ENCODE peak calls at places on chromosome X, in five cellular contexts. J, M, W, A and Z are unnamed samples.
A peak's percentile ranks its signal among the peaks of the same experiment; 100 is the strongest.

GRCh38 chrX:49988128-49988527 is 65.7 kb downstream of the CLCN5 start:
- DNase-seq in J (no peak), M (no peak), W (no peak), A (peak; percentile 18), Z (no peak)

GRCh38 chrX:916235-916609 is 285.6 kb downstream of the SHOX start:
- DNase-seq in J (peak; percentile 1), M (no peak), W (no peak), A (no peak), Z (no peak)

GRCh38 chrX:17706676-17707075 is 30.6 kb upstream of the SCML1 start:
- DNase-seq in J (peak; percentile 80), M (no peak), W (peak; percentile 73), A (peak; percentile 43), Z (peak; percentile 37)

GRCh38 chrX:106932960-106933537 is 12.8 kb downstream of the CLDN2 start:
- DNase-seq in J (peak; percentile 54), M (no peak), W (peak; percentile 71), A (no peak), Z (no peak)

GRCh38 chrX:100829730-100830129 is 9.5 kb downstream of the CSTF2 start:
- DNase-seq in J (peak; percentile 74), M (no peak), W (peak; percentile 25), A (peak; percentile 57), Z (peak; percentile 10)

GRCh38 chrX:35809816-35810215 is 11.7 kb downstream of the MAGEB16 start:
- DNase-seq in J (no peak), M (no peak), W (no peak), A (no peak), Z (no peak)

GRCh38 chrX:23554304-23554703 is 113.0 kb upstream of the PRDX4 start:
- DNase-seq in J (peak; percentile 75), M (peak; percentile 9), W (peak; percentile 71), A (peak; percentile 68), Z (peak; percentile 60)

GRCh38 chrX:135931644-135932487 is 38.4 kb downstream of the SAGE1 start:
- DNase-seq in J (peak; percentile 45), M (peak; percentile 1), W (peak; percentile 39), A (peak; percentile 64), Z (peak; percentile 16)

GRCh38 chrX:147917700-147918694 is 6.3 kb downstream of the FMR1 start:
- DNase-seq in J (peak; percentile 41), M (no peak), W (peak; percentile 21), A (no peak), Z (peak; percentile 48)

GRCh38 chrX:38754102-38754790 is 47.0 kb upstream of the MID1IP1 start:
- DNase-seq in J (peak; percentile 73), M (peak; percentile 6), W (peak; percentile 75), A (peak; percentile 68), Z (peak; percentile 64)

GRCh38 chrX:127302841-127303240 is 483.3 kb downstream of the PRR32 start:
- DNase-seq in J (no peak), M (no peak), W (no peak), A (no peak), Z (no peak)

GRCh38 chrX:31331928-31332327 is 260.1 kb upstream of the FTHL17 start:
- DNase-seq in J (peak; percentile 68), M (no peak), W (no peak), A (no peak), Z (no peak)

GRCh38 chrX:33082371-33082770 is 129.0 kb downstream of the DMD start:
- DNase-seq in J (no peak), M (no peak), W (no peak), A (no peak), Z (no peak)

GRCh38 chrX:10022580-10023245 is 55.6 kb downstream of the CLDN34 start:
- DNase-seq in J (peak; percentile 87), M (peak; percentile 54), W (peak; percentile 90), A (no peak), Z (peak; percentile 68)

GRCh38 chrX:149682031-149682430 is 29.8 kb upstream of the MAGEA11 start:
- DNase-seq in J (no peak), M (no peak), W (no peak), A (no peak), Z (no peak)

GRCh38 chrX:72029473-72030411 is 102.0 kb downstream of the RTL5 start:
- DNase-seq in J (peak; percentile 73), M (peak; percentile 65), W (peak; percentile 85), A (peak; percentile 93), Z (peak; percentile 86)

GRCh38 chrX:55057691-55058249 is 17.1 kb upstream of the PAGE2B start:
- DNase-seq in J (peak; percentile 59), M (peak; percentile 9), W (peak; percentile 56), A (peak; percentile 61), Z (peak; percentile 38)

GRCh38 chrX:47562615-47563243 is 1.7 kb downstream of the ARAF start:
- DNase-seq in J (peak; percentile 65), M (no peak), W (peak; percentile 44), A (peak; percentile 36), Z (peak; percentile 27)

GRCh38 chrX:112967341-112967740 is 126.7 kb upstream of the AMOT start:
- DNase-seq in J (no peak), M (no peak), W (no peak), A (no peak), Z (peak; percentile 1)

GRCh38 chrX:48761674-48762471 is at the start of gene GLOD5:
- DNase-seq in J (peak; percentile 34), M (no peak), W (no peak), A (peak; percentile 88), Z (no peak)

GRCh38 chrX:51461053-51462050 is 35.0 kb downstream of the NUDT11 start:
- DNase-seq in J (peak; percentile 54), M (no peak), W (peak; percentile 63), A (peak; percentile 40), Z (peak; percentile 57)

GRCh38 chrX:17580529-17581155 is 156.7 kb upstream of the SCML1 start:
- DNase-seq in J (peak; percentile 83), M (peak; percentile 35), W (peak; percentile 80), A (no peak), Z (peak; percentile 52)

GRCh38 chrX:50718791-50719190 is 95.2 kb downstream of the SHROOM4 start:
- DNase-seq in J (peak; percentile 21), M (no peak), W (no peak), A (no peak), Z (peak; percentile 57)

GRCh38 chrX:44232100-44232499 is 111.4 kb downstream of the EFHC2 start:
- DNase-seq in J (no peak), M (no peak), W (no peak), A (no peak), Z (no peak)
- TF ChIP-seq CTCF in J (no peak), M (no peak), W (no peak), A (no peak), Z (no peak)

GRCh38 chrX:13898084-13898483 is 81.2 kb upstream of the GPM6B start:
- DNase-seq in J (peak; percentile 48), M (peak; percentile 6), W (peak; percentile 49), A (peak; percentile 44), Z (no peak)
- TF ChIP-seq CTCF in J (peak; percentile 42), M (no peak), W (no peak), A (peak; percentile 63), Z (no peak)

GRCh38 chrX:96126182-96126581 is 558.5 kb upstream of the DIAPH2 start:
- DNase-seq in J (no peak), M (no peak), W (no peak), A (peak; percentile 28), Z (no peak)
- TF ChIP-seq CTCF in J (no peak), M (no peak), W (no peak), A (peak; percentile 46), Z (no peak)

DNA sequence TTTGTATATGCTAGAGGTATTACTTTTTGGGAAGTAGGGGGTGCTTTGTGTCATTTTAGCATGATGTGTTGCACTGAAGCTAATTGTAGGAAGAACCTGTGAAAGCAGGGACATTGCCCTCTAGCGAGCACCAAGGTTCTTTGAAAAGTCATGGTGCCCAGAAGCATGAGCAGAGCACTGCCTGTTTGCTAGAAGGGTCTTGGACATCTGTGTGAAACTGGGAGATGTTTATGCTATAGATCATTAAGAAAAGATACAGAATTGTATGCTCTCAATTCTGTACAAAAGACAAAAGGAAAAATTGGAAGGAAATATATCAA is 14.7 kb downstream of the GRPR start:
- DNase-seq in J (peak; percentile 17), M (no peak), W (peak; percentile 7), A (no peak), Z (no peak)
- TF ChIP-seq CTCF in J (peak; percentile 41), M (peak; percentile 7), W (peak; percentile 23), A (no peak), Z (no peak)

DNA sequence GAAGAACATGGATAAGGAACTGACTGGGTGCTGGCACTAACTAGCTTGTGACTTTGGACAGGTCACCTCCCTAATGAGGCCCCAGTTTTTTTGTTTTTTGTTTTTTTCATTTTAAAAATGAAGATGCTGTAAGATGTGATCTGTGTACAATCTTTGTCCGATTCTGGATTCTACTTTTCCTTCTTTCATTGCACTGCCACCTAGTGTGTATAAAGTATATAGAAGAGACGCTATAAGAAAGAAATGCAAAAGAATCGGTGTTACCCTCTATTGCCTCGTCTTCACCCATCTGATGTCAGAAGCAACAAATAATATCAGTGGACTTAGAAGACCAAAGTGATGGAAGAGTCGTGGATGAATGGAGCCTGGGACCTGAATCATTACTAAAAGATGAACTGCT is 58.6 kb upstream of the P2RY10 start:
- DNase-seq in J (peak; percentile 25), M (no peak), W (peak; percentile 28), A (peak; percentile 48), Z (peak; percentile 5)
- TF ChIP-seq CTCF in J (peak; percentile 36), M (no peak), W (peak; percentile 18), A (peak; percentile 61), Z (peak; percentile 27)

DNA sequence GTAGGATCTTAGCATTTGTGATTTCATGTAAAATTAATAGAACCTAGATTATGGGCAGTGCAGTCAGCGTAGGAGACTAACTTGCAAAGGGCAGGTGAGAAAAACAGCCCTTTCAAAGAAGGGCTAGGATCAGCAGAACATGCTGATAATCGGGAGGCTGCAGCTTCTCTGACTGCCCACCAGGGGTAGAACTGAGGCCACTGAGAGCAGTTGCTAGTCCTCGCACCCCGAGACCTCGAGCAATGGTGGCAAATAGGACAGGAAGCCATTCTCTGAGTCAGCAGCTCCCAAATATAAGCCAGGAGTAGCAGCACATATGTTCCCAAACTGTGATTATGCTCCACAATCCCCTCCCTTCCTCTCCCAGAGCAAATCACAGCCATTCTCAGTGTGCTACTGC is 186.4 kb downstream of the MSL3 start:
- DNase-seq in J (peak; percentile 76), M (peak; percentile 26), W (peak; percentile 49), A (peak; percentile 66), Z (peak; percentile 55)
- TF ChIP-seq CTCF in J (peak; percentile 83), M (peak; percentile 49), W (peak; percentile 70), A (peak; percentile 68), Z (peak; percentile 75)

GRCh38 chrX:103211012-103211715 is 3.7 kb upstream of the BEX4 start:
- DNase-seq in J (peak; percentile 65), M (no peak), W (peak; percentile 58), A (peak; percentile 59), Z (peak; percentile 51)
- TF ChIP-seq CTCF in J (peak; percentile 65), M (peak; percentile 54), W (peak; percentile 46), A (peak; percentile 67), Z (peak; percentile 55)